ENCODE peak calls at places on chromosomes 6 and 20, in nine cellular contexts. One of them, this sample, is unnamed.

GRCh38 chr20:45742596-45742995 is 20.4 kb downstream of the SPINT4 start:
- DNase-seq in activated CD8-positive, alpha-beta memory T cell treated with anti-CD3 and anti-CD28 coated beads for 4 hours: no peak
- DNase-seq in neural crest cell: no peak
- DNase-seq in astrocyte of the spinal cord: no peak
- DNase-seq in stimulated activated CD4-positive, alpha-beta T cell treated with anti-CD3 and anti-CD28 coated beads, Interleukin-2, amount 100 ng/mL, for 48 hours: no peak
- DNase-seq in AG20443: no peak
- DNase-seq in H54: no peak
- DNase-seq in activated CD4-positive, alpha-beta T cell treated with anti-CD3 and anti-CD28 coated beads for 24 hours: no peak
- DNase-seq in amniotic stem cell: no peak
- DNase-seq in this sample: no peak

GRCh38 chr20:63498950-63499332 is at the start of gene EEF1A2:
- DNase-seq in activated CD8-positive, alpha-beta memory T cell treated with anti-CD3 and anti-CD28 coated beads for 4 hours: no peak
- DNase-seq in neural crest cell: no peak
- DNase-seq in astrocyte of the spinal cord: no peak
- DNase-seq in stimulated activated CD4-positive, alpha-beta T cell treated with anti-CD3 and anti-CD28 coated beads, Interleukin-2, amount 100 ng/mL, for 48 hours: no peak
- DNase-seq in AG20443: peak
- DNase-seq in H54: no peak
- DNase-seq in activated CD4-positive, alpha-beta T cell treated with anti-CD3 and anti-CD28 coated beads for 24 hours: peak
- DNase-seq in amniotic stem cell: no peak
- DNase-seq in this sample: no peak

GRCh38 chr6:41801380-41801779 is 13.9 kb downstream of the TOMM6 start:
- DNase-seq in activated CD8-positive, alpha-beta memory T cell treated with anti-CD3 and anti-CD28 coated beads for 4 hours: no peak
- DNase-seq in neural crest cell: no peak
- DNase-seq in astrocyte of the spinal cord: peak
- DNase-seq in stimulated activated CD4-positive, alpha-beta T cell treated with anti-CD3 and anti-CD28 coated beads, Interleukin-2, amount 100 ng/mL, for 48 hours: no peak
- DNase-seq in AG20443: peak
- DNase-seq in H54: no peak
- DNase-seq in activated CD4-positive, alpha-beta T cell treated with anti-CD3 and anti-CD28 coated beads for 24 hours: no peak
- DNase-seq in amniotic stem cell: no peak
- DNase-seq in this sample: no peak

GRCh38 chr20:53914091-53914860 is 156.1 kb downstream of the BCAS1 start:
- DNase-seq in activated CD8-positive, alpha-beta memory T cell treated with anti-CD3 and anti-CD28 coated beads for 4 hours: no peak
- DNase-seq in neural crest cell: no peak
- DNase-seq in astrocyte of the spinal cord: peak
- DNase-seq in stimulated activated CD4-positive, alpha-beta T cell treated with anti-CD3 and anti-CD28 coated beads, Interleukin-2, amount 100 ng/mL, for 48 hours: no peak
- DNase-seq in AG20443: peak
- DNase-seq in H54: no peak
- DNase-seq in activated CD4-positive, alpha-beta T cell treated with anti-CD3 and anti-CD28 coated beads for 24 hours: no peak
- DNase-seq in amniotic stem cell: no peak
- DNase-seq in this sample: no peak

GRCh38 chr20:43843096-43843964 is 71.3 kb upstream of the TOX2 start:
- DNase-seq in activated CD8-positive, alpha-beta memory T cell treated with anti-CD3 and anti-CD28 coated beads for 4 hours: no peak
- DNase-seq in neural crest cell: no peak
- DNase-seq in astrocyte of the spinal cord: peak
- DNase-seq in stimulated activated CD4-positive, alpha-beta T cell treated with anti-CD3 and anti-CD28 coated beads, Interleukin-2, amount 100 ng/mL, for 48 hours: no peak
- DNase-seq in AG20443: peak
- DNase-seq in H54: peak
- DNase-seq in activated CD4-positive, alpha-beta T cell treated with anti-CD3 and anti-CD28 coated beads for 24 hours: no peak
- DNase-seq in amniotic stem cell: peak
- DNase-seq in this sample: no peak

GRCh38 chr6:125121894-125122293 is 31.7 kb upstream of the TPD52L1 start:
- DNase-seq in activated CD8-positive, alpha-beta memory T cell treated with anti-CD3 and anti-CD28 coated beads for 4 hours: no peak
- DNase-seq in neural crest cell: no peak
- DNase-seq in astrocyte of the spinal cord: no peak
- DNase-seq in stimulated activated CD4-positive, alpha-beta T cell treated with anti-CD3 and anti-CD28 coated beads, Interleukin-2, amount 100 ng/mL, for 48 hours: no peak
- DNase-seq in AG20443: no peak
- DNase-seq in H54: no peak
- DNase-seq in activated CD4-positive, alpha-beta T cell treated with anti-CD3 and anti-CD28 coated beads for 24 hours: no peak
- DNase-seq in amniotic stem cell: no peak
- DNase-seq in this sample: no peak

GRCh38 chr6:157562997-157563396 is 182.0 kb downstream of the ZDHHC14 start:
- DNase-seq in activated CD8-positive, alpha-beta memory T cell treated with anti-CD3 and anti-CD28 coated beads for 4 hours: no peak
- DNase-seq in neural crest cell: no peak
- DNase-seq in astrocyte of the spinal cord: no peak
- DNase-seq in stimulated activated CD4-positive, alpha-beta T cell treated with anti-CD3 and anti-CD28 coated beads, Interleukin-2, amount 100 ng/mL, for 48 hours: no peak
- DNase-seq in AG20443: no peak
- DNase-seq in H54: no peak
- DNase-seq in activated CD4-positive, alpha-beta T cell treated with anti-CD3 and anti-CD28 coated beads for 24 hours: no peak
- DNase-seq in amniotic stem cell: no peak
- DNase-seq in this sample: no peak

GRCh38 chr6:87197547-87197946 is 42.2 kb downstream of the ZNF292 start:
- DNase-seq in activated CD8-positive, alpha-beta memory T cell treated with anti-CD3 and anti-CD28 coated beads for 4 hours: no peak
- DNase-seq in neural crest cell: no peak
- DNase-seq in astrocyte of the spinal cord: no peak
- DNase-seq in stimulated activated CD4-positive, alpha-beta T cell treated with anti-CD3 and anti-CD28 coated beads, Interleukin-2, amount 100 ng/mL, for 48 hours: no peak
- DNase-seq in AG20443: no peak
- DNase-seq in H54: no peak
- DNase-seq in activated CD4-positive, alpha-beta T cell treated with anti-CD3 and anti-CD28 coated beads for 24 hours: no peak
- DNase-seq in amniotic stem cell: no peak
- DNase-seq in this sample: no peak